ENCODE peak calls at places on chromosome 2, in eight cellular contexts. L, Z, G, R, N, O, Q and I are unnamed samples.

GRCh38 chr2:234840336-234840735 is 111.5 kb upstream of the SH3BP4 start:
- DNase-seq in L (no peak), Z (no peak), G (peak), R (no peak), N (peak), O (no peak), Q (no peak), I (peak)

GRCh38 chr2:86368181-86368824 is 30.9 kb upstream of the REEP1 start:
- DNase-seq in L (peak), Z (no peak), G (peak), R (peak), N (peak), O (peak), Q (peak), I (no peak)

GRCh38 chr2:212154392-212154791 is 384.2 kb downstream of the ERBB4 start:
- DNase-seq in L (no peak), Z (no peak), G (no peak), R (peak), N (no peak), O (no peak), Q (no peak), I (no peak)

GRCh38 chr2:129794517-129794916 is 184.9 kb upstream of the RAB6C start:
- DNase-seq in L (no peak), Z (peak), G (no peak), R (no peak), N (no peak), O (no peak), Q (no peak), I (peak)

GRCh38 chr2:158726906-158727592 is 68.1 kb upstream of the DAPL1 start:
- DNase-seq in L (no peak), Z (no peak), G (no peak), R (no peak), N (no peak), O (no peak), Q (no peak), I (no peak)

GRCh38 chr2:9102861-9103662 is 99.6 kb upstream of the MBOAT2 start:
- DNase-seq in L (peak), Z (no peak), G (no peak), R (peak), N (no peak), O (no peak), Q (peak), I (no peak)

GRCh38 chr2:181185948-181186347 is 205.5 kb downstream of the UBE2E3 start:
- DNase-seq in L (no peak), Z (no peak), G (peak), R (no peak), N (no peak), O (no peak), Q (no peak), I (no peak)

GRCh38 chr2:48707466-48707865 is 48.1 kb downstream of the LHCGR start:
- DNase-seq in L (no peak), Z (no peak), G (no peak), R (peak), N (no peak), O (peak), Q (peak), I (no peak)

GRCh38 chr2:174174741-174175140 is 73.6 kb downstream of the OLA1 start:
- DNase-seq in L (no peak), Z (no peak), G (no peak), R (no peak), N (no peak), O (no peak), Q (no peak), I (no peak)

GRCh38 chr2:65504814-65505697 is 72.7 kb upstream of the SPRED2 start:
- DNase-seq in L (no peak), Z (no peak), G (no peak), R (no peak), N (no peak), O (no peak), Q (no peak), I (no peak)

GRCh38 chr2:9439536-9439935 is 16.1 kb downstream of the CPSF3 start:
- DNase-seq in L (no peak), Z (no peak), G (peak), R (no peak), N (no peak), O (no peak), Q (no peak), I (no peak)

GRCh38 chr2:168607992-168608391 is 151.9 kb downstream of the CERS6 start:
- DNase-seq in L (no peak), Z (no peak), G (peak), R (no peak), N (no peak), O (no peak), Q (no peak), I (no peak)

GRCh38 chr2:218964041-218964771 is 4.7 kb downstream of the CDK5R2 start:
- DNase-seq in L (peak), Z (no peak), G (peak), R (peak), N (no peak), O (peak), Q (no peak), I (no peak)

GRCh38 chr2:26731714-26732113 is 32.4 kb upstream of the SLC35F6 start:
- DNase-seq in L (no peak), Z (no peak), G (no peak), R (no peak), N (no peak), O (no peak), Q (no peak), I (no peak)

GRCh38 chr2:40244251-40245010 is 207.5 kb downstream of the SLC8A1 start:
- DNase-seq in L (no peak), Z (no peak), G (peak), R (peak), N (peak), O (peak), Q (peak), I (peak)

GRCh38 chr2:910698-911097 is 40.0 kb upstream of the SNTG2 start:
- DNase-seq in L (no peak), Z (no peak), G (no peak), R (no peak), N (no peak), O (no peak), Q (no peak), I (no peak)

GRCh38 chr2:17958486-17959092 is 80.1 kb downstream of the KCNS3 start:
- DNase-seq in L (no peak), Z (no peak), G (no peak), R (no peak), N (no peak), O (no peak), Q (no peak), I (no peak)

GRCh38 chr2:162989507-162989906 is 150.9 kb upstream of the KCNH7 start:
- DNase-seq in L (no peak), Z (no peak), G (peak), R (no peak), N (no peak), O (no peak), Q (no peak), I (no peak)

GRCh38 chr2:218648473-218649100 is 10.8 kb downstream of the ZNF142 start:
- DNase-seq in L (no peak), Z (no peak), G (peak), R (peak), N (peak), O (peak), Q (peak), I (no peak)

GRCh38 chr2:206480620-206481019 is 37.3 kb downstream of the ADAM23 start:
- DNase-seq in L (no peak), Z (no peak), G (no peak), R (no peak), N (no peak), O (no peak), Q (no peak), I (no peak)

GRCh38 chr2:71796174-71796592 is 342.8 kb downstream of the DYSF start:
- DNase-seq in L (no peak), Z (no peak), G (peak), R (no peak), N (peak), O (no peak), Q (no peak), I (no peak)

GRCh38 chr2:45128580-45128997 is 119.3 kb upstream of the SIX2 start:
- DNase-seq in L (no peak), Z (no peak), G (peak), R (no peak), N (peak), O (peak), Q (no peak), I (no peak)